ENCODE peak calls at places on chromosome 20, in seven cellular contexts. O is SK-N-SH, H is HepG2, J is H1, R is K562, V is GM12891, W is GM12878. D is an unnamed sample.

GRCh38 chr20:11797161-11797560 is 120.5 kb upstream of the BTBD3 start:
- DNase-seq in O (no peak), H (no peak), J (no peak), R (no peak), V (no peak), W (no peak), D (no peak)

GRCh38 chr20:44730441-44730840 is 15.2 kb upstream of the KCNK15 start:
- DNase-seq in O (no peak), H (no peak), J (no peak), R (no peak), V (no peak), W (no peak), D (no peak)

GRCh38 chr20:17934141-17934862 is 34.3 kb downstream of the SNX5 start:
- DNase-seq in O (no peak), H (no peak), J (no peak), R (no peak), V (no peak), W (no peak), D (no peak)

GRCh38 chr20:46705378-46705729 is 4.1 kb upstream of the SLC2A10 start:
- DNase-seq in O (no peak), H (no peak), J (no peak), R (no peak), V (no peak), W (no peak), D (no peak)

GRCh38 chr20:19713851-19714716 is 44.0 kb upstream of the RIN2 start:
- DNase-seq in O (no peak), H (no peak), J (no peak), R (no peak), V (no peak), W (no peak), D (no peak)

GRCh38 chr20:4161447-4162251 is 146.3 kb upstream of the RNF24 start:
- DNase-seq in O (no peak), H (peak; percentile 25), J (no peak), R (no peak), V (no peak), W (peak; percentile 19), D (no peak)

GRCh38 chr20:22523499-22524392 is 60.6 kb downstream of the FOXA2 start:
- DNase-seq in O (no peak), H (peak; percentile 99), J (peak; percentile 34), R (no peak), V (no peak), W (no peak), D (no peak)

GRCh38 chr20:64102647-64103354 is 4.6 kb downstream of the NPBWR2 start:
- DNase-seq in O (no peak), H (no peak), J (peak; percentile 72), R (peak; percentile 32), V (no peak), W (no peak), D (no peak)

GRCh38 chr20:39800548-39800947 is 838.4 kb downstream of the DHX35 start:
- DNase-seq in O (no peak), H (no peak), J (no peak), R (no peak), V (no peak), W (peak; percentile 26), D (no peak)

DNA sequence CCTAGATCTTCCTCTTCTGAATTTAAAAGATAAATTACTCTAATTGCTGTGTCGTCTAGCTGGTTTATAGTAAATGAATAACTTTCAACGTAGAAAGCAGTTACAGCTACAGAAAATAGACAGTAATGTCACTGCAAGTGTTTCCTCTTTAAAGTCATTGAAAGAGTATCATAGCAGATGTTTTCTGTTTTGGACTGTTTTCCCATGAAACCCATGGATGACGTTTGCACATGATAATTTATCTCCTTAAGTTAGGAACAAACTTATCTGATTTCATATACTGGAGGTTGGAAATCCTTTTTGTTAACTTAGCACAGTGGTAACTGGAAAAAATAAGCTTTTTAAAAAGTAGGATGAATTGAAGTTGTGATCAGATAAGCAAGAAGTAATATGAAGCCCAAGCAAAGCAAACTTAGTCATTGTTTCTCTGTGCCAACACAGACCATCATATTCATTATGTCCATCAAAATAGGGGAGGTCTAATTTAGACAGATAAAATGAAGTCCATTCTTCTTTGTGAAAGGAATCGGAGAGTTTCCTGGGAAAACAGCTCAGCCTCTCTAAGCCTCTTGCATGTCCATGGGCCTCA is 61.6 kb downstream of the PLCB4 start:
- DNase-seq in O (no peak), H (no peak), J (no peak), R (no peak), V (no peak), W (no peak), D (no peak)
- TF ChIP-seq TAF1 in O (no peak), H (no peak), J (no peak), R (no peak), V (no peak), W (no peak), D (no peak)

GRCh38 chr20:62695448-62696414 is 12.9 kb upstream of the NTSR1 start:
- DNase-seq in O (no peak), H (no peak), J (no peak), R (no peak), V (no peak), W (no peak), D (no peak)

GRCh38 chr20:62697468-62697912 is 11.1 kb upstream of the NTSR1 start:
- DNase-seq in O (no peak), H (no peak), J (no peak), R (no peak), V (no peak), W (no peak), D (no peak)

GRCh38 chr20:62696999-62697398 is 11.6 kb upstream of the NTSR1 start:
- DNase-seq in O (no peak), H (no peak), J (no peak), R (no peak), V (no peak), W (no peak), D (no peak)

GRCh38 chr20:62694868-62695267 is 13.8 kb upstream of the NTSR1 start:
- DNase-seq in O (no peak), H (no peak), J (no peak), R (no peak), V (no peak), W (no peak), D (no peak)

DNA sequence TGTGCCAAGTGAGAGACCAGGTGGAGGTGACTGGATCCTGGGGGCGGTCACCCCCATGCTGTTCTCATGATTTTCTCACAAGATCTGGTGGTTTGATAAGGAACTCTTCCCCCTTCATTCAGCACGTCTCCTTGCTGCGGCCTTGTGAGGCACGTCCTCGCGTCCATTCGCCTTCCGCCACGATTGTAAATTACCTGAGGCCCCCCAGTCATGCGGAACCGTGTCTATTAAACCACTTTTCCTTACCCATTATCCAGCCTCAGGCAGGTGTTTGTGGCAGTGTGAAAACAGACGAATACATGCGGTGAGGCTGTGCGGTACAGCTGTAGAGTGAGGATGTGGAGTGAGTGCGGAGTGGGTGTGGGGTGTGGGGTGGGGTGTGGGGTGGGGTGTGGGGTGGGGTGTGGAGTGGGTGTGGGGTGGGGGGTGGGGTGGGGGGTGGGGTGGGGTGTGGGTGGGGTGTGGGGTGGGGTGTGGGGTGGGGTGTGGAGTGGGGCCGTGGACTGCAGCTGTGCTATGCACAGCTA is 12.1 kb upstream of the NTSR1 start:
- DNase-seq in O (no peak), H (no peak), J (no peak), R (no peak), V (no peak), W (peak; percentile 25), D (no peak)
- TF ChIP-seq TAF1 in O (no peak), H (no peak), J (no peak), R (no peak), V (no peak), W (no peak), D (no peak)

DNA sequence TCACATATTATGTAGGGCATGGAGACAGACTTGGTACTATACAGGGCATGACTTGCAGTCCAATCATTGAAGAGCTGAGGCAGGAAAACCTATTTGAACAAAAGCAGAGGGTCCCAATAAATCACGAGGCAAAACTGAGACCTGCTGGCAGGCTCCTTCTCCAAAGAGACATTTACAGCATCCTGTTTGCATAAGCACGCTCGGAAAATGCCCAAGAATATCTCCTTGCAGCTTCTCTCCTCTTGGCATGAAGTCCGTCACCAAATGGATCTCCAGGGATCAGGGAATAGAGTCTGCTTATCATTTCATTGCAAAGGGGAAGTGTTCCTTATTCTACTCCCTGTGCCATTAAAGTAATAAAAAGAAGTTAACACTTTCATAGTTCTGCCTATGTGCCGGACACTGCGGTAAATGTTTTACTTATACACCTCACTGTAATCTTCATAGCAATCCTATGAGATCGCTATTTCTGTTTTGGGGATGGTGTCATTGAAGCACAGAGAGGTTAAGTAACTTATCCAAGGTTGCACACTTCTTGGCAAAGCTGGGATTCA is 177.6 kb downstream of the TSHZ2 start:
- DNase-seq in O (no peak), H (no peak), J (no peak), R (no peak), V (no peak), W (no peak), D (no peak)
- TF ChIP-seq TAF1 in O (no peak), H (no peak), J (no peak), R (no peak), V (no peak), W (no peak), D (no peak)

GRCh38 chr20:54846948-54847347 is 371.6 kb downstream of the DOK5 start:
- DNase-seq in O (no peak), H (no peak), J (no peak), R (no peak), V (no peak), W (no peak), D (no peak)

GRCh38 chr20:54844346-54844745 is 369.0 kb downstream of the DOK5 start:
- DNase-seq in O (no peak), H (no peak), J (no peak), R (no peak), V (no peak), W (no peak), D (no peak)

GRCh38 chr20:54849741-54850140 is 374.3 kb downstream of the DOK5 start:
- DNase-seq in O (no peak), H (no peak), J (no peak), R (no peak), V (no peak), W (no peak), D (no peak)

GRCh38 chr20:54848262-54848661 is 372.9 kb downstream of the DOK5 start:
- DNase-seq in O (peak; percentile 13), H (no peak), J (no peak), R (no peak), V (no peak), W (no peak), D (no peak)

DNA sequence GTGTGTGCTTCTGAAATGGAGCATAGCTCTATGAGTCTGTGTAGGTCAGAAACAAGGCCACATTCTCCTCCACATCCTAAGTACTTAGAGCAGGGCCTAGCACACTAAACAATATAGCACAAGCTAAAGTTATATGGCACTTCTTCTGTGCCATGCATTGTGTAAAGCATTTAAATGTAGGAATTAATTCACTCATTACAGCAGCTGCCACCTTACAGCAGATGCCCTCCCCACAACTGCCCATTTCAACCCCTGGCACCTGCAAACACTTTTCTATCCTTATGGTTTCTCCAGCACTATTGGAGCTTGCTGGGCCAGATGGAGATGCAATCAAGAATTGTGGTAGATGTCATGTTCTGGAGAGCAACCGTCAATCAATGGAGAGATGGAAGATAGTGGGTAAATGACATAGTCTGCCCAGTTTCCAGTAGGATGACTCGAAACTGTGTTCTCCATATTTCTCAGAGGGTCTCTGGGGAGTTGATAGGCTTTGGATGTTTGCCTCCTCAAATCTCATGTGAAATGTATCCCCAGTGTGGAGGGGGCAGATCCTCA is 373.7 kb downstream of the DOK5 start:
- DNase-seq in O (no peak), H (no peak), J (no peak), R (no peak), V (no peak), W (no peak), D (no peak)
- TF ChIP-seq TAF1 in O (no peak), H (no peak), J (no peak), R (no peak), V (no peak), W (no peak), D (no peak)

GRCh38 chr20:41063442-41063841 is 34.8 kb downstream of the TOP1 start:
- DNase-seq in O (no peak), H (no peak), J (no peak), R (no peak), V (no peak), W (no peak), D (no peak)
- TF ChIP-seq TAF1 in O (no peak), H (no peak), J (no peak), R (no peak), V (no peak), W (no peak), D (no peak)